ENCODE peak calls at places on chromosomes 6 and 20, in four cellular contexts. One of them, this sample, is unnamed.

GRCh38 chr6:90765491-90765890 is 178.6 kb upstream of the MAP3K7 start:
- DNase-seq in endothelial cell: no peak
- DNase-seq in stimulated activated CD4-positive, alpha-beta T cell treated with anti-CD3 and anti-CD28 coated beads, Interleukin-2, amount 100 ng/mL, for 4 hours: no peak
- DNase-seq in ovary: no peak
- DNase-seq in this sample: peak; percentile 8

GRCh38 chr6:22570185-22570551 is 802 bp downstream of the HDGFL1 start:
- DNase-seq in endothelial cell: no peak
- DNase-seq in stimulated activated CD4-positive, alpha-beta T cell treated with anti-CD3 and anti-CD28 coated beads, Interleukin-2, amount 100 ng/mL, for 4 hours: no peak
- DNase-seq in ovary: no peak
- DNase-seq in this sample: no peak

GRCh38 chr6:109626311-109626710 is 64.7 kb downstream of the AK9 start:
- DNase-seq in endothelial cell: no peak
- DNase-seq in stimulated activated CD4-positive, alpha-beta T cell treated with anti-CD3 and anti-CD28 coated beads, Interleukin-2, amount 100 ng/mL, for 4 hours: no peak
- DNase-seq in ovary: no peak
- DNase-seq in this sample: no peak

GRCh38 chr20:25051386-25052155 is 6.4 kb downstream of the ACSS1 start:
- DNase-seq in endothelial cell: no peak
- DNase-seq in ovary: peak; percentile 14
- DNase-seq in stimulated activated CD4-positive, alpha-beta T cell treated with anti-CD3 and anti-CD28 coated beads, Interleukin-2, amount 100 ng/mL, for 4 hours: no peak
- DNase-seq in this sample: no peak

GRCh38 chr6:829646-830045 is 136.7 kb upstream of the EXOC2 start:
- DNase-seq in endothelial cell: no peak
- DNase-seq in stimulated activated CD4-positive, alpha-beta T cell treated with anti-CD3 and anti-CD28 coated beads, Interleukin-2, amount 100 ng/mL, for 4 hours: no peak
- DNase-seq in ovary: no peak
- DNase-seq in this sample: no peak

GRCh38 chr20:48751871-48752270 is 75.9 kb downstream of the PREX1 start:
- DNase-seq in ovary: no peak
- DNase-seq in stimulated activated CD4-positive, alpha-beta T cell treated with anti-CD3 and anti-CD28 coated beads, Interleukin-2, amount 100 ng/mL, for 4 hours: no peak
- DNase-seq in endothelial cell: no peak
- DNase-seq in this sample: no peak

GRCh38 chr6:158653577-158654354 is 3.9 kb downstream of the SYTL3 start:
- DNase-seq in ovary: no peak
- DNase-seq in stimulated activated CD4-positive, alpha-beta T cell treated with anti-CD3 and anti-CD28 coated beads, Interleukin-2, amount 100 ng/mL, for 4 hours: peak; percentile 83
- DNase-seq in endothelial cell: no peak
- DNase-seq in this sample: no peak

GRCh38 chr6:29516108-29516507 is 28.4 kb upstream of the MAS1L start:
- DNase-seq in stimulated activated CD4-positive, alpha-beta T cell treated with anti-CD3 and anti-CD28 coated beads, Interleukin-2, amount 100 ng/mL, for 4 hours: peak; percentile 4
- DNase-seq in ovary: no peak
- DNase-seq in endothelial cell: no peak
- DNase-seq in this sample: no peak

GRCh38 chr6:31204751-31205145 is 34.3 kb upstream of the POU5F1 start:
- DNase-seq in endothelial cell: no peak
- DNase-seq in ovary: no peak
- DNase-seq in stimulated activated CD4-positive, alpha-beta T cell treated with anti-CD3 and anti-CD28 coated beads, Interleukin-2, amount 100 ng/mL, for 4 hours: no peak
- DNase-seq in this sample: no peak

GRCh38 chr6:32954983-32955802 is 2.3 kb upstream of the HLA-DMA start:
- DNase-seq in endothelial cell: peak; percentile 30
- DNase-seq in ovary: no peak
- DNase-seq in stimulated activated CD4-positive, alpha-beta T cell treated with anti-CD3 and anti-CD28 coated beads, Interleukin-2, amount 100 ng/mL, for 4 hours: no peak
- DNase-seq in this sample: no peak

GRCh38 chr20:17520583-17520982 is 10.6 kb downstream of the BFSP1 start:
- DNase-seq in endothelial cell: peak; percentile 33
- DNase-seq in ovary: no peak
- DNase-seq in stimulated activated CD4-positive, alpha-beta T cell treated with anti-CD3 and anti-CD28 coated beads, Interleukin-2, amount 100 ng/mL, for 4 hours: no peak
- DNase-seq in this sample: no peak

GRCh38 chr6:170037541-170038250 is 253.2 kb downstream of the DLL1 start:
- DNase-seq in stimulated activated CD4-positive, alpha-beta T cell treated with anti-CD3 and anti-CD28 coated beads, Interleukin-2, amount 100 ng/mL, for 4 hours: no peak
- DNase-seq in endothelial cell: no peak
- DNase-seq in ovary: no peak
- DNase-seq in this sample: no peak

GRCh38 chr20:30168025-30168799 is 1089.3 kb upstream of the DEFB115 start:
- DNase-seq in stimulated activated CD4-positive, alpha-beta T cell treated with anti-CD3 and anti-CD28 coated beads, Interleukin-2, amount 100 ng/mL, for 4 hours: peak; percentile 34
- DNase-seq in ovary: no peak
- DNase-seq in endothelial cell: no peak
- DNase-seq in this sample: no peak

GRCh38 chr6:71211799-71212198 is 76.8 kb upstream of the OGFRL1 start:
- DNase-seq in ovary: no peak
- DNase-seq in endothelial cell: no peak
- DNase-seq in stimulated activated CD4-positive, alpha-beta T cell treated with anti-CD3 and anti-CD28 coated beads, Interleukin-2, amount 100 ng/mL, for 4 hours: no peak
- DNase-seq in this sample: no peak

GRCh38 chr6:36358235-36358915 is 21.7 kb upstream of the BNIP5 start:
- DNase-seq in ovary: no peak
- DNase-seq in endothelial cell: no peak
- DNase-seq in stimulated activated CD4-positive, alpha-beta T cell treated with anti-CD3 and anti-CD28 coated beads, Interleukin-2, amount 100 ng/mL, for 4 hours: no peak
- DNase-seq in this sample: no peak